ENCODE peak calls at places on chromosomes 1 and 21, in eight cellular contexts. M is psoas muscle, J is uterus, R is NB4, D is astrocyte of the spinal cord, K is esophagus squamous epithelium, E is GM23248, U is adrenal gland. L is an unnamed sample.

GRCh38 chr1:234758851-234759250 is 148.9 kb upstream of the IRF2BP2 start:
- DNase-seq in M (no peak), J (no peak), R (peak), D (no peak), K (no peak), E (no peak), U (no peak), L (no peak)

GRCh38 chr1:98386675-98387440 is 274.7 kb upstream of the SNX7 start:
- DNase-seq in M (no peak), J (no peak), R (no peak), D (no peak), K (no peak), E (no peak), U (no peak), L (peak)

GRCh38 chr1:161172776-161173376 is 4.4 kb downstream of the B4GALT3 start:
- DNase-seq in M (peak), J (peak), R (no peak), D (peak), K (no peak), E (peak), U (no peak), L (no peak)

GRCh38 chr1:68217060-68217554 is 15.2 kb downstream of the WLS start:
- DNase-seq in M (no peak), J (no peak), R (no peak), D (no peak), K (no peak), E (no peak), U (no peak), L (no peak)

GRCh38 chr1:217313096-217313495 is 317.8 kb downstream of the GPATCH2 start:
- DNase-seq in M (no peak), J (no peak), R (no peak), D (no peak), K (no peak), E (no peak), U (no peak), L (no peak)

GRCh38 chr1:68495532-68495931 is 1.4 kb downstream of the DEPDC1 start:
- DNase-seq in M (no peak), J (no peak), R (no peak), D (no peak), K (no peak), E (peak), U (no peak), L (no peak)

GRCh38 chr1:154483941-154484803 is 17.8 kb upstream of the TDRD10 start:
- DNase-seq in M (no peak), J (no peak), R (peak), D (peak), K (no peak), E (peak), U (peak), L (no peak)

GRCh38 chr1:109617291-109617801 is 2.1 kb downstream of the GNAT2 start:
- DNase-seq in M (no peak), J (no peak), R (peak), D (peak), K (no peak), E (peak), U (no peak), L (peak)

GRCh38 chr1:232667781-232668101 is 37.8 kb upstream of the SIPA1L2 start:
- DNase-seq in M (no peak), J (no peak), R (no peak), D (no peak), K (no peak), E (peak), U (no peak), L (no peak)

GRCh38 chr1:61332796-61333195 is 250.4 kb downstream of the NFIA start:
- DNase-seq in M (no peak), J (no peak), R (no peak), D (no peak), K (no peak), E (no peak), U (no peak), L (no peak)

GRCh38 chr1:71303617-71304041 is 222.8 kb upstream of the ZRANB2 start:
- DNase-seq in M (no peak), J (no peak), R (peak), D (peak), K (no peak), E (peak), U (no peak), L (no peak)

GRCh38 chr1:203556047-203556851 is 62.3 kb downstream of the OPTC start:
- DNase-seq in M (peak), J (peak), R (no peak), D (peak), K (no peak), E (peak), U (no peak), L (peak)

GRCh38 chr1:178864326-178864725 is 6.6 kb downstream of the ANGPTL1 start:
- DNase-seq in M (no peak), J (no peak), R (no peak), D (no peak), K (no peak), E (peak), U (no peak), L (no peak)

GRCh38 chr1:77057994-77058585 is 161.1 kb downstream of the PIGK start:
- DNase-seq in M (no peak), J (no peak), R (no peak), D (no peak), K (no peak), E (no peak), U (no peak), L (no peak)

GRCh38 chr1:87869563-87869962 is 540.9 kb downstream of the LMO4 start:
- DNase-seq in M (no peak), J (no peak), R (peak), D (peak), K (no peak), E (peak), U (no peak), L (no peak)

GRCh38 chr1:154546264-154547043 is 12.0 kb downstream of the UBE2Q1 start:
- DNase-seq in M (peak), J (peak), R (peak), D (peak), K (no peak), E (peak), U (peak), L (peak)

GRCh38 chr21:38622827-38623209 is 124.5 kb upstream of the ERG start:
- DNase-seq in M (no peak), J (no peak), R (no peak), D (no peak), K (no peak), E (no peak), U (no peak), L (no peak)

GRCh38 chr1:170049191-170049800 is 25.2 kb downstream of the KIFAP3 start:
- DNase-seq in M (no peak), J (no peak), R (no peak), D (no peak), K (no peak), E (no peak), U (no peak), L (peak)

GRCh38 chr1:38140025-38140487 is 93.5 kb upstream of the POU3F1 start:
- DNase-seq in M (no peak), J (no peak), R (no peak), D (no peak), K (no peak), E (no peak), U (no peak), L (no peak)

GRCh38 chr1:47013239-47013638 is 10.2 kb upstream of the CYP4X1 start:
- DNase-seq in M (no peak), J (no peak), R (no peak), D (peak), K (no peak), E (no peak), U (no peak), L (no peak)

GRCh38 chr1:208302702-208303101 is 58.5 kb upstream of the PLXNA2 start:
- DNase-seq in M (no peak), J (no peak), R (no peak), D (no peak), K (no peak), E (no peak), U (no peak), L (no peak)

GRCh38 chr1:22763479-22764200 is 53.0 kb downstream of the EPHB2 start:
- DNase-seq in M (no peak), J (no peak), R (no peak), D (no peak), K (no peak), E (no peak), U (no peak), L (no peak)

GRCh38 chr21:44337941-44338895 is 972 bp downstream of the CFAP410 start:
- DNase-seq in M (peak), J (peak), R (peak), D (peak), K (no peak), E (peak), U (peak), L (peak)

GRCh38 chr1:247857986-247858356 is 984 bp downstream of the TRIM58 start:
- DNase-seq in M (no peak), J (no peak), R (no peak), D (no peak), K (no peak), E (no peak), U (no peak), L (no peak)

GRCh38 chr1:46300673-46301405 is 2.6 kb downstream of the LRRC41 start:
- DNase-seq in M (no peak), J (no peak), R (peak), D (peak), K (no peak), E (peak), U (no peak), L (no peak)

GRCh38 chr1:154442006-154442740 is 37.0 kb downstream of the IL6R start:
- DNase-seq in M (no peak), J (no peak), R (no peak), D (no peak), K (no peak), E (peak), U (no peak), L (no peak)

GRCh38 chr1:8360493-8361197 is 42.7 kb downstream of the SLC45A1 start:
- DNase-seq in M (peak), J (peak), R (no peak), D (no peak), K (no peak), E (no peak), U (no peak), L (no peak)

GRCh38 chr1:96596226-96596625 is 125.4 kb upstream of the PTBP2 start:
- DNase-seq in M (no peak), J (no peak), R (peak), D (peak), K (no peak), E (peak), U (no peak), L (peak)

GRCh38 chr1:17047924-17048323 is 5.9 kb downstream of the SDHB start:
- DNase-seq in M (no peak), J (no peak), R (no peak), D (no peak), K (no peak), E (no peak), U (no peak), L (no peak)

GRCh38 chr1:17045140-17045539 is 8.7 kb downstream of the SDHB start:
- DNase-seq in M (no peak), J (no peak), R (no peak), D (no peak), K (no peak), E (peak), U (no peak), L (no peak)

GRCh38 chr1:17045623-17046022 is 8.2 kb downstream of the SDHB start:
- DNase-seq in M (no peak), J (no peak), R (no peak), D (no peak), K (no peak), E (peak), U (no peak), L (no peak)

GRCh38 chr1:17043676-17044075 is 10.2 kb downstream of the SDHB start:
- DNase-seq in M (no peak), J (no peak), R (no peak), D (no peak), K (no peak), E (no peak), U (no peak), L (no peak)

DNA sequence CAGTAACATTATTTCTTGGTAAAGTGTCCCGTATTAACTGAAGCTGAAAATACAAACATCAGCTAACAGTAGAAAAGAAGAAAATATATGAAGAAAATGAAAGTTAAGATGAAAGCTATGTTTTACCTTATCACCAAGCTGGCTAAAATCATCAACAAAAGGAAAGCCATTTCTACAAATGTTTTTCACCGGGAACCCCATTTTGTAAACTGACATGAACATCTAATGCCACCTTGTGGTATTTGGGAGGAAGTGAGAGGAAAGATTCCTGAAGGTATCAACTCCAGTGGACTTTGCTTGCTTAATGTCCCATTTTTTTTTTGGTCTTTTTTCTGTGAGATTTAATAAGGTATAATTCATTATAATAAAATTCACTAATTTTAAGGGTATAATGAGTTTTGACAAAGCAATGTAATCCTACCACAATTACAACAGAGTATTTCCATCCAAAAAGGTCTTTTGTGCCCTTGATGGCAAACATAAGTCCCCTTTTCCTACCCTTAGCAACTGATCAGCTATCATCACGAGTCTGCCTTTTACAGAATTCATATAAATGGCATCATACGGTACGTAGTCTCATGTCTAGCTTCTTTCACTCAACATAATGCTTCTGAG is 7.7 kb downstream of the SDHB start:
- DNase-seq in M (no peak), J (no peak), R (peak), D (peak), K (no peak), E (peak), U (no peak), L (no peak)
- H3K4me3 ChIP-seq in M (peak), J (peak), R (no peak), D (no peak), K (no peak), E (peak), U (peak), L (no peak)

GRCh38 chr21:42230636-42231035 is 11.7 kb downstream of the ABCG1 start:
- DNase-seq in M (no peak), J (no peak), R (no peak), D (no peak), K (no peak), E (no peak), U (no peak), L (no peak)

GRCh38 chr21:42227909-42228708 is 9.2 kb downstream of the ABCG1 start:
- DNase-seq in M (peak), J (peak), R (peak), D (peak), K (peak), E (peak), U (peak), L (peak)

GRCh38 chr21:42229676-42230075 is 10.7 kb downstream of the ABCG1 start:
- DNase-seq in M (no peak), J (no peak), R (no peak), D (no peak), K (no peak), E (no peak), U (no peak), L (no peak)

GRCh38 chr21:42231761-42232160 is 12.8 kb downstream of the ABCG1 start:
- DNase-seq in M (peak), J (no peak), R (no peak), D (no peak), K (no peak), E (no peak), U (no peak), L (no peak)

DNA sequence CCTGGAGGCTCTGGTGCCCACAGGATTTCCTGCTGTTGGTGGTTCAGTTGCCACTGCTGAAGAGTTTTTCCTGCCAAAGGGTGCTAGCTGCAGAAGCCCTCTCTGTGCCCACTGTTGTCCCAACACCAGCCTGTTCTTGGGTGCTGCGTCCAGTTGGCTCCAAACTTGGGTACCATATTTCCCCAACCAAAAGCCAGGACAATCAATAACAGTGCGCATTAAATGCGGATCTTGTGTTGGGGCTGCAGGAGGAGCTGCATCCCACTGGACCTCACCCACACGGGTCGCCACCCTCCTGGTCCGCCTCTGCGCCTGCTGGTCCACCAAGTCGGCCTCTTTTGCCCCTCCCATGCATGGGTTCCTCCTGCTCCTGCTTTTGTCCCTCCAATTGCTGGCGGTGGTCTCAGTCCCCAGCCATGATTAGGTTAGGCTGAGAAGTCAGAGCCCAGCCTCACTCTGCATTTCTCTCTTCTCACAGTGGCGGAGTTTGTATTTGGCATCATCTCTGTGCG is 9.8 kb downstream of the ABCG1 start:
- DNase-seq in M (no peak), J (no peak), R (no peak), D (no peak), K (no peak), E (no peak), U (peak), L (no peak)
- H3K4me3 ChIP-seq in M (no peak), J (no peak), R (no peak), D (no peak), K (no peak), E (no peak), U (no peak), L (no peak)

DNA sequence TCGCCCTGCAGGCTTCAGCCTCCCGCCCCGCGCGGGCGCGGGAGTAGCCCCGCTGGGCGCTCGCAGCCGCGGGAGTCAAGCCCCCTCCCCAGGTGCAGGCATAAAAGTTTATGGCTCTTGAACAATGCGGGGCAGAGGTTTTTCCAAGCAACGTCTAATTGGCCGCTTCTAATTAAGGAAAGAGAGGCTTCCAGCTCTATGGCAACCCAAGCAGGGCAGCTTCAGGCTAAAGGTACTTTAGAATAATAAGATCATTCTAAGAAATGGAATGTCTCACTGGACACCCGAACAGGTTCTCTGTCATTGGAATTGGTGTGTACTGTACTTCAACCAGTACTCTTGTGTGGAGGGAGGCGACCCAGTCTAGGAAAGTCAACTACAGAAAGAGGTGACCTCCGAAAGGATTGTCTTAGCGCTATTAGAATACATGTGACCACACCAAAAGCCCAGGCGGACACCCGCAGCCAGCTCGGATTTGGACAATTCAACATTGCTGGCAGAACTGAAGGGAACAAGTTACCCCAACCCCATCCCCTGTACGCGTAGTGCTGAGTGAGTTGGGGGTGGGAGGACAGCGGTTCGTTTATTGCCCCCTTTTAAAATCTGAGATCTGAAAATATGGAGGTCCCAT is 12.5 kb downstream of the NR5A2 start:
- DNase-seq in M (no peak), J (no peak), R (no peak), D (no peak), K (no peak), E (no peak), U (no peak), L (no peak)
- H3K4me3 ChIP-seq in M (peak), J (peak), R (peak), D (no peak), K (peak), E (peak), U (peak), L (no peak)

GRCh38 chr1:224503161-224504118 is 68.8 kb upstream of the WDR26 start:
- DNase-seq in M (peak), J (peak), R (peak), D (peak), K (peak), E (peak), U (peak), L (peak)
- H3K4me3 ChIP-seq in M (peak), J (no peak), R (peak), D (no peak), K (peak), E (no peak), U (no peak), L (peak)

DNA sequence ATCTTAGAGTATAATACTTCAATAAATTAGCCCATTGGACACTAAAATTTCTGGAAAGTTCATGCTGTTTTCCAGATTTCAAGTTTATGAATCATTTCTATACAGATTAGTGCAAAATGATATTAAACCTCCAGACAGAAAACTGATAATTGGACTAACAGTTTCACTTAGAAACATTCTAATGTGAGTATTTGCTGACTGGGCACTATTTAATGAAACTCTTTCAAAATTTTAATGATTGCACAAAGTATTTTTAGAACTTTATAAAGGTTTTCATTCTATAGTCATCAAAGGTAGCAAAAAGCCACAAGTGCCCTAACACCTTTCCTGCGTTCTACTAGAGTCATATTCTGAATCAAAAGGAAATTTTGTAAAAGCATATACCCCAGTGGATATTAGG is 81.0 kb downstream of the TTLL7 start:
- DNase-seq in M (no peak), J (no peak), R (no peak), D (no peak), K (no peak), E (no peak), U (no peak), L (no peak)
- H3K4me3 ChIP-seq in M (no peak), J (no peak), R (no peak), D (no peak), K (no peak), E (no peak), U (no peak), L (no peak)

GRCh38 chr1:6348511-6349191 is 44.9 kb downstream of the ACOT7 start:
- DNase-seq in M (peak), J (no peak), R (peak), D (peak), K (no peak), E (no peak), U (no peak), L (no peak)
- H3K4me3 ChIP-seq in M (no peak), J (no peak), R (no peak), D (no peak), K (no peak), E (no peak), U (no peak), L (no peak)

GRCh38 chr21:15005391-15005790 is 59.4 kb downstream of the NRIP1 start:
- DNase-seq in M (no peak), J (no peak), R (no peak), D (peak), K (no peak), E (peak), U (peak), L (no peak)
- H3K4me3 ChIP-seq in M (no peak), J (peak), R (no peak), D (no peak), K (no peak), E (peak), U (no peak), L (no peak)

GRCh38 chr1:243471026-243471685 is 215.3 kb downstream of the SDCCAG8 start:
- DNase-seq in M (no peak), J (no peak), R (peak), D (no peak), K (no peak), E (no peak), U (no peak), L (no peak)
- H3K4me3 ChIP-seq in M (no peak), J (no peak), R (no peak), D (no peak), K (no peak), E (no peak), U (no peak), L (no peak)